ENCODE peak calls at places on chromosomes 1 and 21, in six cellular contexts. V is activated naive CD4-positive, alpha-beta T cell treated with anti-CD3 and anti-CD28 coated beads, Interleukin-2, amount 50 U/mL, for 16 hours; R is pulmonary artery endothelial cell; W is tibial artery; X is cardiac muscle cell; I is DMS153. S is an unnamed sample.
A peak's percentile ranks its signal among the peaks of the same experiment; 100 is the strongest.

GRCh38 chr1:188237573-188238353 is 1409.0 kb downstream of the PLA2G4A start:
- DNase-seq in X (no peak), I (no peak), W (no peak), V (no peak), R (peak; percentile 54), S (no peak)

GRCh38 chr1:1351511-1352427 is 2.6 kb upstream of the DVL1 start:
- DNase-seq in W (peak; percentile 63), V (no peak), X (peak; percentile 32), I (no peak), R (no peak), S (no peak)

GRCh38 chr1:156160744-156161181 is 7.4 kb downstream of the SEMA4A start:
- DNase-seq in I (peak; percentile 56), V (peak; percentile 71), R (peak; percentile 40), X (peak; percentile 91), W (peak; percentile 95), S (peak; percentile 74)

GRCh38 chr1:234597894-234598293 is 12.1 kb downstream of the IRF2BP2 start:
- DNase-seq in V (peak; percentile 65), W (no peak), R (no peak), I (no peak), X (no peak), S (no peak)

GRCh38 chr1:177710973-177711372 is 258.9 kb downstream of the SEC16B start:
- DNase-seq in W (no peak), X (no peak), V (no peak), R (no peak), I (no peak), S (no peak)

GRCh38 chr21:45254557-45254930 is 33.2 kb downstream of the POFUT2 start:
- DNase-seq in R (no peak), X (no peak), W (no peak), I (no peak), V (no peak), S (no peak)

GRCh38 chr1:27400035-27400962 is 7.9 kb downstream of the GPR3 start:
- DNase-seq in W (no peak), R (no peak), V (no peak), X (no peak), I (no peak), S (no peak)

GRCh38 chr1:2189459-2190425 is 4.8 kb downstream of the FAAP20 start:
- DNase-seq in R (peak; percentile 76), W (peak; percentile 94), I (peak; percentile 95), X (peak; percentile 88), V (peak; percentile 90), S (peak; percentile 86)

GRCh38 chr21:21688877-21689276 is 690.7 kb downstream of the NCAM2 start:
- DNase-seq in R (no peak), W (no peak), I (no peak), V (no peak), X (peak; percentile 46), S (peak; percentile 29)

GRCh38 chr1:226111109-226111864 is 48.8 kb downstream of the H3-3A start:
- DNase-seq in V (no peak), R (no peak), I (peak; percentile 61), X (peak; percentile 40), W (no peak), S (no peak)

S was measured in neuronal stem cell.